ENCODE peak calls at places on chromosomes 11 and 22, in seven cellular contexts. Q is HCT116, L is endothelial cell of umbilical vein, X is H1, N is K562, P is GM12878, Y is HepG2. Z is an unnamed sample.

GRCh38 chr11:111370902-111371578 is 8.0 kb downstream of the POU2AF1 start:
- DNase-seq in Q (no peak), L (no peak), X (no peak), N (no peak), P (peak), Y (no peak), Z (no peak)

GRCh38 chr22:44571566-44572413 is 73.8 kb upstream of the RTL6 start:
- DNase-seq in Q (no peak), L (no peak), X (no peak), N (peak), P (no peak), Y (no peak), Z (no peak)

GRCh38 chr11:34790620-34791019 is 125.6 kb downstream of the APIP start:
- DNase-seq in Q (no peak), L (peak), X (no peak), N (peak), P (no peak), Y (no peak), Z (peak)

GRCh38 chr11:110463153-110463552 is 33.4 kb downstream of the FDX1 start:
- DNase-seq in Q (no peak), L (peak), X (peak), N (peak), P (no peak), Y (no peak), Z (peak)

GRCh38 chr11:61940466-61940865 is 9.7 kb upstream of the BEST1 start:
- DNase-seq in Q (no peak), L (no peak), X (no peak), N (no peak), P (no peak), Y (no peak), Z (no peak)

GRCh38 chr11:104799251-104799650 is 99.0 kb downstream of the CASP12 start:
- DNase-seq in Q (no peak), L (no peak), X (no peak), N (no peak), P (peak), Y (no peak), Z (no peak)

GRCh38 chr11:70575396-70576060 is 177.2 kb downstream of the CTTN start:
- DNase-seq in Q (no peak), L (no peak), X (no peak), N (no peak), P (no peak), Y (peak), Z (no peak)

GRCh38 chr11:60830478-60831142 is 11.3 kb upstream of the CCDC86 start:
- DNase-seq in Q (no peak), L (no peak), X (no peak), N (no peak), P (no peak), Y (no peak), Z (no peak)

GRCh38 chr22:45804986-45805325 is 133.3 kb downstream of the ATXN10 start:
- DNase-seq in Q (peak), L (peak), X (no peak), N (no peak), P (no peak), Y (peak), Z (no peak)

GRCh38 chr11:43941257-43941879 is 1.1 kb upstream of the C11orf96 start:
- DNase-seq in Q (no peak), L (no peak), X (no peak), N (peak), P (no peak), Y (no peak), Z (no peak)

GRCh38 chr11:61999141-61999975 is 31.9 kb upstream of the FTH1 start:
- DNase-seq in Q (no peak), L (no peak), X (no peak), N (no peak), P (no peak), Y (peak), Z (no peak)

DNA sequence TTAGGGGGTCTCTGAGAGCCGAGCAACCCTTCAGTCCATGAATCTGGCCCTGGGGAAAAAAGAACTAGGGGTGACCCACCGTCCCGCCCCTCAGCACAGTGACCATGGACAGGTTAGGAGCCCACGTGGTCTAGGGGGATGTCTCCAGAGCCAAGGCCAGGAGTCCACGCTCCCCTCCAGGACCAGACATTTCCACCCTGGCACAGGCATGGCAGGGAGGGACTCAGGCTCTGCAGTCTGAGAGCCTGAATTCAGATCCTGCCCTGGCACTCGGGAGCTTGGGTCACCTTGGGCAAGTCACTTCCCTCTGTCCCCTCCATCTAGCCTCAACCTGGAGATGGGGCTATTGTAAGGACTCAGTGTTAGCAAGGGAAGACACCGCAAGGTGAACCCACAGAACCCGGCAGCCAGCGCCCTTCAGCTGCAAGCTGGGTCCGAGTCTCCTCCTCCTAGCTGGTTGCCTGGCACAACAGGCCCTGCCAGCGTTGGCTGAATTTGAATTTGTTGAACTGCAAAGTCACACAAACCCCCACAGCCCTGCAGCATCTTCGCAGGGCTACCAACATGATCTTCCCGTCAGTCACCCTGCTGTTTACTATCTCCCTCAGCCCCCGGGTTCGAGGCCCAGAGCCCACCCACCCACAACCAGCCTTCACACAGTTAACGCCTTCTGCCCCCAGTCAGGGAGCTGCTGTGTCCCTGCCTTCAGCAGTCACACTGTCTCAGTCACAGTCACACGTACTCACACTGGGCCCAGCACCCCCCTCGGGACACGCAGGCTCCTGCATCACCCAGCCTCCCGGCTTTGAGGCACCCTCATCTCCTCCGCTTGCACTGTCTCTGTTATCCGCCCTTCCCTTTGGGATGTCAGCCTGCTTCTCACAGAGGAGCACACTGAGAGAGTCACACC is 603 bp upstream of the PDGFB start:
- DNase-seq in Q (no peak), L (no peak), X (no peak), N (no peak), P (no peak), Y (no peak), Z (no peak)
- TF ChIP-seq EZH2 in Q (no peak), L (no peak), X (no peak), N (no peak), P (no peak), Y (no peak), Z (peak)

GRCh38 chr11:10379022-10379421 is 74.1 kb downstream of the ADM start:
- DNase-seq in Q (no peak), L (peak), X (no peak), N (peak), P (no peak), Y (no peak), Z (peak)

GRCh38 chr11:10379433-10379832 is 74.6 kb downstream of the ADM start:
- DNase-seq in Q (no peak), L (no peak), X (no peak), N (no peak), P (no peak), Y (no peak), Z (no peak)

GRCh38 chr11:10380921-10381320 is 74.1 kb upstream of the AMPD3 start:
- DNase-seq in Q (no peak), L (no peak), X (no peak), N (no peak), P (no peak), Y (no peak), Z (no peak)

GRCh38 chr11:10378362-10378761 is 73.5 kb downstream of the ADM start:
- DNase-seq in Q (no peak), L (no peak), X (no peak), N (no peak), P (no peak), Y (no peak), Z (no peak)

GRCh38 chr11:10379871-10380568 is 75.0 kb upstream of the AMPD3 start:
- DNase-seq in Q (no peak), L (no peak), X (no peak), N (no peak), P (no peak), Y (no peak), Z (no peak)
- TF ChIP-seq CTCF in Q (no peak), L (no peak), X (no peak), N (no peak), P (no peak), Y (no peak), Z (no peak)

DNA sequence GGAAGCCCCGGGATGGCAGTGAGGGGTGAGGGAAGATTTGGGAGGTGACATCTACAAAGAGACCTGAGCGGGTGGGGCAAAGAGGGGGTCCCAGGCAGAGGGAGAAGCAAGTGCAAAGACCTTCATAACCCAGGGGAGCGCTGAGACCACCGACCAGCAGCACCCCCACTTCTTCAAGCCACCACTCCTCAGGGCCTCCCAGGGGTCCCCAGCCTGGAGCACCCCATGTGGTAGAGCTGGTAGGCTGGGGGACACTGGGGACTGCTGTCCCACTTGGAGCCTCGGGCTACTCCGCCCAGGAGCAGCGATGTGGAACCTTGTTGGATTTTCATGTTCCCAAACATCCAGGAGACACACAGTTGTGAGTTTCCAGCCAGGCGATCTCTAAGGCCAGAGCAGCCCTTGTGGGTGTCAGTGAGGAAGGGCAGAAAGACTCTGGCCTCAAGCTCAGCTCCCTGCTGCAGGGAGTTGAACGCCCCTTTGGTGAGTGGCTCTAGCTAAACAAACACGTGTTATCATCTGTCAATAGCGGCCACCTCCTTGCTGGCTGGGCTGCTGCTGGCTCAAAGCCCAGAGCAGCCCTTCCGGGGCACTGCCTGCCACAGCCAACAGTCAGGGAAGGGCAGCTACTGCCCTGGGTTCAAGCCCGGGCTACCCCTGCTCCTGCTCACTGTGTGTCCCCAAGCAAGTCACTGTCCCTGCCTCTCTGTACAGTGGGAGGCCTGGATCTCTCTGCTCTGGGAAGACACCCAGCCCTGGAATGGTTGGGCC is 25.7 kb upstream of the CHKA start:
- DNase-seq in Q (no peak), L (peak), X (no peak), N (peak), P (no peak), Y (peak), Z (no peak)
- TF ChIP-seq POLR2AphosphoS5 in Q (no peak), L (no peak), X (no peak), N (no peak), P (no peak), Y (peak), Z (no peak)

DNA sequence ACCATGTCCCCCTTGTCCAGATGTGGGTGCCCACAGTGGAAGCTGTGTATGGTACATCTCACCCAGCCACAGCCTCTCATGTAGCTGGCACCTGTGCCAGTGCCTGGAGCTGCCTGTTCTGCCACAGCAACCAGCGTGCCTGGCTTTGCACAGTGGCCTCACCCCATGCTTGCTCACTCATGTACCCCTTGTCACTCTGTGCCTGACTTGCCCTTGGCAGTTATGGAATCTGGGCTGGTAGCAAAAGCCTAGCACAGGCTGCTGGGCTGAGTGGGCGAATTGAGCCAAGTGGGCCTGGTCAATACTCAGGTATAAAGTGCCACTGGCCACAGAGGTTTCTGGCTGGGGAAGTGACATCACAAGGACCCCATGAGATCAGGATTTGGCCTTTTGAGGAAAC is 264.2 kb downstream of the INSC start:
- DNase-seq in Q (no peak), L (no peak), X (no peak), N (no peak), P (no peak), Y (no peak), Z (no peak)
- TF ChIP-seq EZH2 in Q (no peak), L (no peak), X (no peak), N (no peak), P (no peak), Y (no peak), Z (no peak)

DNA sequence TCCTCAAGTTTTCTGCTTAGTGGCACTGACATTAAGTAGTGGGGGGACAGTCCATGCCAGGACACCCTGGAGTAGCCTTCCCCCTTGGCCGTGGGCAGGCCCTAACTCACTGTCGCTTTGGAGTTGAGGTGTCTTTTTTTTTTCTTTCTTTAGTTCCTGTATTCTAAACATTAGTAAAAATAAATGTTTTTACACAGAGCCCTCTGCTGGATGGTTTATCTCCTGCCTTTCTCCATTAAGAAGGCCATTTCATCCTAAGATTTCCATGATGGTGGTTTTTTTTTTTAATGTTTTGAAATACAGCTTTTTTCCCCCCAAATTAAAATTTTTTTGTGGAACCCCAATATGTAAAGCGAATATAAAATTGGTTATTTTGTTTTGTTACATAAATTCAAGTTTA is 1.8 kb upstream of the TIGD3 start:
- DNase-seq in Q (no peak), L (peak), X (no peak), N (no peak), P (no peak), Y (no peak), Z (no peak)
- TF ChIP-seq CTCF in Q (peak), L (peak), X (no peak), N (peak), P (no peak), Y (no peak), Z (no peak)

GRCh38 chr11:82996966-82997606 is 74.6 kb downstream of the RAB30 start:
- DNase-seq in Q (no peak), L (peak), X (no peak), N (no peak), P (peak), Y (no peak), Z (no peak)
- TF ChIP-seq POLR2AphosphoS5 in Q (no peak), L (no peak), X (no peak), N (no peak), P (peak), Y (no peak), Z (no peak)

Z was measured in GM23338.